ENCODE peak calls at places on chromosomes 16 and 17, in seven cellular contexts. D is HCT116, R is heart left ventricle, C is NB4, H is stomach, O is prostate gland, T is uterus. K is an unnamed sample.

GRCh38 chr17:507441-507840 is 154.8 kb upstream of the RPH3AL start:
- DNase-seq in D (no peak), R (no peak), C (no peak), H (no peak), O (no peak), T (no peak), K (no peak)

GRCh38 chr17:9676742-9677387 is 31.5 kb downstream of the USP43 start:
- DNase-seq in D (peak), R (no peak), C (no peak), H (no peak), O (no peak), T (no peak), K (no peak)

GRCh38 chr16:84277244-84277823 is 17.3 kb upstream of the WFDC1 start:
- DNase-seq in D (peak), R (peak), C (peak), H (peak), O (peak), T (peak), K (peak)

GRCh38 chr17:19440421-19440820 is 29.4 kb downstream of the RNF112 start:
- DNase-seq in D (no peak), R (no peak), C (no peak), H (no peak), O (no peak), T (no peak), K (no peak)

GRCh38 chr16:84159006-84159405 is 13.9 kb downstream of the DNAAF1 start:
- DNase-seq in D (no peak), R (no peak), C (no peak), H (no peak), O (no peak), T (no peak), K (no peak)

GRCh38 chr17:66664336-66664735 is 170.6 kb upstream of the CACNG5 start:
- DNase-seq in D (no peak), R (no peak), C (no peak), H (no peak), O (no peak), T (no peak), K (no peak)

GRCh38 chr16:75555213-75555706 is 792 bp downstream of the TMEM231 start:
- DNase-seq in D (peak), R (peak), C (peak), H (peak), O (peak), T (peak), K (peak)

GRCh38 chr17:42050360-42051012 is at the start of gene C17orf113:
- DNase-seq in D (no peak), R (peak), C (peak), H (peak), O (peak), T (peak), K (peak)

GRCh38 chr16:2842340-2843000 is 12.4 kb downstream of the ZG16B start:
- DNase-seq in D (peak), R (peak), C (peak), H (peak), O (no peak), T (peak), K (peak)

GRCh38 chr17:75776399-75777242 is 8.0 kb upstream of the UNK start:
- DNase-seq in D (no peak), R (no peak), C (peak), H (no peak), O (no peak), T (peak), K (peak)

GRCh38 chr17:46061435-46061834 is 62.4 kb downstream of the STH start:
- DNase-seq in D (peak), R (no peak), C (peak), H (no peak), O (no peak), T (no peak), K (no peak)

GRCh38 chr17:80173916-80174315 is 4.1 kb downstream of the CARD14 start:
- DNase-seq in D (no peak), R (no peak), C (no peak), H (no peak), O (no peak), T (no peak), K (no peak)

GRCh38 chr17:17723354-17724261 is 42.4 kb downstream of the RAI1 start:
- DNase-seq in D (no peak), R (no peak), C (peak), H (no peak), O (peak), T (no peak), K (peak)

GRCh38 chr16:50269061-50269705 is 2.8 kb downstream of the ADCY7 start:
- DNase-seq in D (no peak), R (peak), C (no peak), H (no peak), O (no peak), T (no peak), K (no peak)

GRCh38 chr17:10652984-10653680 is 4.0 kb downstream of the MYH3 start:
- DNase-seq in D (no peak), R (no peak), C (no peak), H (no peak), O (no peak), T (no peak), K (no peak)

GRCh38 chr16:88468289-88469129 is 15.4 kb downstream of the ZFPM1 start:
- DNase-seq in D (peak), R (no peak), C (peak), H (peak), O (no peak), T (no peak), K (peak)

GRCh38 chr16:66503030-66503429 is 46.9 kb downstream of the TK2 start:
- DNase-seq in D (no peak), R (peak), C (no peak), H (no peak), O (peak), T (peak), K (no peak)

GRCh38 chr16:8370374-8371015 is 219.8 kb downstream of the TMEM114 start:
- DNase-seq in D (no peak), R (no peak), C (peak), H (no peak), O (no peak), T (no peak), K (no peak)

GRCh38 chr17:4365628-4366311 is 705 bp downstream of the UBE2G1 start:
- DNase-seq in D (no peak), R (peak), C (peak), H (no peak), O (peak), T (peak), K (peak)

GRCh38 chr16:19375561-19376158 is 42.0 kb upstream of the TMC5 start:
- DNase-seq in D (peak), R (no peak), C (peak), H (peak), O (peak), T (peak), K (peak)

GRCh38 chr16:67652578-67653130 is 7.4 kb downstream of the ACD start:
- DNase-seq in D (peak), R (no peak), C (peak), H (no peak), O (no peak), T (peak), K (peak)

GRCh38 chr16:1691956-1692355 is 13.9 kb downstream of the JPT2 start:
- DNase-seq in D (no peak), R (no peak), C (no peak), H (no peak), O (no peak), T (no peak), K (no peak)

GRCh38 chr16:26605872-26606271 is 460.9 kb upstream of the C16orf82 start:
- DNase-seq in D (no peak), R (no peak), C (no peak), H (no peak), O (no peak), T (no peak), K (no peak)

GRCh38 chr17:40121886-40122465 is at the start of gene MSL1:
- DNase-seq in D (no peak), R (peak), C (peak), H (peak), O (peak), T (peak), K (peak)

GRCh38 chr16:5504028-5504758 is 406.6 kb upstream of the EEF2KMT start:
- DNase-seq in D (no peak), R (no peak), C (no peak), H (peak), O (peak), T (no peak), K (no peak)

GRCh38 chr16:4994719-4995434 is 36.7 kb downstream of the SEC14L5 start:
- DNase-seq in D (no peak), R (no peak), C (no peak), H (no peak), O (no peak), T (no peak), K (no peak)

GRCh38 chr16:84599528-84600202 is 18.2 kb downstream of the COTL1 start:
- DNase-seq in D (no peak), R (peak), C (peak), H (peak), O (no peak), T (peak), K (peak)

GRCh38 chr17:2634361-2634960 is 41.0 kb downstream of the PAFAH1B1 start:
- DNase-seq in D (peak), R (no peak), C (no peak), H (peak), O (no peak), T (no peak), K (peak)

GRCh38 chr17:6569391-6570302 is 13.3 kb upstream of the PITPNM3 start:
- DNase-seq in D (no peak), R (no peak), C (no peak), H (peak), O (no peak), T (no peak), K (peak)

GRCh38 chr16:88591577-88592021 is 21.4 kb downstream of the ZC3H18 start:
- DNase-seq in D (no peak), R (no peak), C (peak), H (no peak), O (no peak), T (no peak), K (no peak)

GRCh38 chr17:31488264-31488981 is 96.9 kb downstream of the RAB11FIP4 start:
- DNase-seq in D (no peak), R (peak), C (peak), H (peak), O (no peak), T (no peak), K (no peak)

GRCh38 chr17:31487648-31488263 is 96.3 kb downstream of the RAB11FIP4 start:
- DNase-seq in D (peak), R (peak), C (peak), H (peak), O (peak), T (peak), K (peak)

GRCh38 chr17:31490019-31490383 is 98.5 kb downstream of the RAB11FIP4 start:
- DNase-seq in D (no peak), R (no peak), C (no peak), H (no peak), O (no peak), T (no peak), K (no peak)

GRCh38 chr17:31488982-31489294 is 97.5 kb downstream of the RAB11FIP4 start:
- DNase-seq in D (no peak), R (no peak), C (no peak), H (peak), O (no peak), T (no peak), K (no peak)

DNA sequence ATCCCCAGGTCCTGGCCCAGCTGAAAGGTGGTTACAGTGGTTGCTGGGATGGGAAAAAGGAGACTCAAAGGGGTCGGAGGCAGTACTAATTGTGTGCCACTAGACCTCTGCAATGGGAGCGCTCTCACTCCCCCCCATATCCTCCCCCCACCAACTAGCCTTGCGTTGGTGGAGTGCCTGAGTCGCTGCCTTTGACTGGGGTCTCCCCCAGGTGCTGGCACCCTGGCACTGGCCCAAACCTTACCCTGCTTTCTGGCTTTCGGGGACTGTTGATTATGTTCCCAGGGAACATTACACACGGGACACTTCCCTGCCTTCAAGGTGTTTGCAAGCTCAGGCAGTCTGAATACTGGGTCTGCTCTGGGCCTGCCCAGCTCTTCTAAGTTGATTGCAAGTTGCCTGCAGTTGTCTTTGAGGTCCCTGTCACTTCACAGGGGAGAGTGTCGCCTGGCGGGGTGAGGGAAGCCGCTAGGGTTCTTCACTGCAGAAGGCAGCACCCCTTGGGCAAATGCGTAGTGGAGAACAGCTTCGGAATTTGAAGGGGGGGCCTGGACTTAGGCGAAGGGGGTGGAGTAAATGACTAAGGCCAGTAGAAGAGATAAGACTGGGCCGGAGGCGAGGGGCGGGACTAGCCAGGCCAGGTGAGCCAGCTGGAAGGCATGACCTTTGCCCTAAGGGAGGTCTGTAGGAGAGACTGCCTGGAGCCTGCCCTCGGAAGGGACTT is 98.0 kb downstream of the RAB11FIP4 start:
- DNase-seq in D (peak), R (peak), C (peak), H (peak), O (no peak), T (no peak), K (no peak)
- TF ChIP-seq POLR2A in D (no peak), R (no peak), C (no peak), H (no peak), O (no peak), T (no peak), K (no peak)

DNA sequence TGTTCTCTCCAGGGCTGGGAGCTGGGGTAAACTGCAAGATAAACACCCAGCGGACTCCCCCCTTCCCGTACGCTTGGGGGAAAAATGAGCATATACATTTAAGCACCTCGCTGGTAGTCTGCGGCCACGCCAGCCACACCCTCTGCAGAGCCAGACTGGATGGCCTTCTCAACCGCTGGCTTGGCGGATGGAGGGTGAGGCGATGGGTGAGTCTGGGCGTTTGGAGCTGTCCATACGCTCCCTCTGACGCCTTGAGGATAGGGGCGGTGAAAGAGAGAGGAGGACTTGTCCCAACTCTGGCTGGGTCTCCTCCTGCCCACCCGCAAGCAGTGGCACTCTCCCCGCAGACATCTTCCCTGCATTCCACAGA is 1.0 kb downstream of the ITGA3 start:
- DNase-seq in D (no peak), R (no peak), C (no peak), H (peak), O (no peak), T (no peak), K (no peak)
- TF ChIP-seq POLR2A in D (no peak), R (no peak), C (no peak), H (no peak), O (peak), T (no peak), K (no peak)

DNA sequence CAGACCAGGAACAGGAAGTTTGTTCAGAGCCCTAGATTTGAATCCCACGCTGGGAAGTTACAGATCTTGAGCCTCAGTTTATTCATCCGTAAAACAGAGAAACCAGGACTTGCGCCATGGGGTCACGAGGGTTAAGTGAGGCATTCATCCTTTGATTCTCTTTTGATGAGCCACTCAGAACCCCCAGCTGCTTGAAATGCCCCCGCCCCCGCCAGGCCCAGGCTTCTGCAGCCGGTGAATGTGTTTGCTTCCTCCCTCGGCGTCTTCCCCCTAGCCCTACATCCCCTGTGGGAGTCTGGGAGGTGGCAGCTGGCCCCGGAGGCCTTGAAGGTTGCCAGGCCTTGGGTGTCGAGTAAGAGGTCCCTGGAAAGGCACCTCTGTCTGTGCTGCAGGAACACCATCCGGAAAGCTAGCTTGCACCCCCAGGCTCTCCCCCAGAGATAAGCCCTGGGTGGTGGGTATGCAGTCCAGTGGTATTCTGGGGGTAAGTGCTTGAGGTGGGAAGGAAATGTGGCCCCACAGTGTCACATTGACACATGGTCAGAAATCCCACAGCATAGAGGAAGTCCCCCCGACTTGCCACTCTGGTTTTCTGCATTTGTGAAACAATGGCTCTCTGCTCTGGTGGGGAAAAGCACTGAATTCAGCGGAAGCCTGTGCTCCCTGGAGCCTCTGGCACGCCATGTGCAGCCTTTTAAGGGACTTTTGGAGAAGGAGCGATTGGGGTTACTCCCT is 14.9 kb downstream of the IRF8 start:
- DNase-seq in D (no peak), R (peak), C (peak), H (no peak), O (no peak), T (no peak), K (no peak)
- TF ChIP-seq POLR2A in D (no peak), R (no peak), C (no peak), H (no peak), O (no peak), T (no peak), K (no peak)

GRCh38 chr17:72476575-72476986 is 355.8 kb downstream of the SOX9 start:
- DNase-seq in D (no peak), R (no peak), C (no peak), H (peak), O (no peak), T (no peak), K (no peak)
- TF ChIP-seq POLR2A in D (no peak), R (no peak), C (no peak), H (no peak), O (no peak), T (no peak), K (no peak)

GRCh38 chr16:79600636-79601091 is at the start of gene MAF:
- DNase-seq in D (no peak), R (peak), C (peak), H (peak), O (peak), T (peak), K (peak)
- TF ChIP-seq POLR2A in D (no peak), R (peak), C (no peak), H (peak), O (peak), T (peak), K (no peak)

GRCh38 chr17:8151641-8152111 is 528 bp downstream of the PER1 start:
- DNase-seq in D (no peak), R (peak), C (peak), H (peak), O (peak), T (peak), K (peak)
- TF ChIP-seq POLR2A in D (no peak), R (no peak), C (no peak), H (peak), O (no peak), T (no peak), K (no peak)